ENCODE peak calls at places on chromosomes 12 and 14, in five cellular contexts. I is Panc1, W is uterus, H is astrocyte of the cerebellum, B is H9. C is an unnamed sample.

GRCh38 chr14:50082308-50082742 is 34.0 kb downstream of the VCPKMT start:
- DNase-seq in H (no peak), I (no peak), W (no peak), B (no peak), C (no peak)

GRCh38 chr14:26828741-26829140 is 230.9 kb upstream of the NOVA1 start:
- DNase-seq in W (no peak), B (no peak), I (no peak), H (no peak), C (no peak)

GRCh38 chr14:49549881-49550280 is 36.3 kb downstream of the RPS29 start:
- DNase-seq in I (no peak), W (no peak), H (no peak), B (peak), C (no peak)

GRCh38 chr12:104590002-104590401 is 133.3 kb downstream of the CHST11 start:
- DNase-seq in B (no peak), H (no peak), W (no peak), I (no peak), C (no peak)

GRCh38 chr12:68538722-68539614 is 71.7 kb upstream of the RAP1B start:
- DNase-seq in B (peak), I (no peak), W (peak), H (peak), C (peak)

GRCh38 chr14:54856152-54856551 is 46.5 kb downstream of the GCH1 start:
- DNase-seq in W (no peak), B (no peak), I (no peak), H (no peak), C (no peak)

GRCh38 chr12:121232163-121232562 is 22.2 kb downstream of the P2RX4 start:
- DNase-seq in I (no peak), W (no peak), B (peak), H (no peak), C (no peak)

GRCh38 chr12:118259079-118259478 is 113.6 kb downstream of the TAOK3 start:
- DNase-seq in B (no peak), H (peak), I (no peak), W (no peak), C (no peak)

GRCh38 chr12:50056629-50056976 is 793 bp upstream of the ASIC1 start:
- DNase-seq in W (no peak), I (no peak), H (no peak), B (no peak), C (no peak)

GRCh38 chr12:66804555-66804954 is 125.7 kb upstream of the GRIP1 start:
- DNase-seq in B (no peak), W (no peak), H (no peak), I (no peak), C (no peak)

GRCh38 chr12:114371250-114371649 is 34.7 kb downstream of the TBX5 start:
- DNase-seq in B (no peak), H (no peak), I (no peak), W (no peak), C (no peak)

GRCh38 chr12:53791735-53792326 is 40.1 kb upstream of the CISTR start:
- DNase-seq in B (peak), I (no peak), W (no peak), H (no peak), C (no peak)

GRCh38 chr14:21308132-21308478 is 28.2 kb downstream of the RPGRIP1 start:
- DNase-seq in W (no peak), H (no peak), I (no peak), B (no peak), C (no peak)

GRCh38 chr14:75361751-75362433 is 65.9 kb upstream of the JDP2 start:
- DNase-seq in B (no peak), W (peak), I (no peak), H (no peak), C (no peak)

GRCh38 chr12:100279612-100280244 is 12.8 kb downstream of the SCYL2 start:
- DNase-seq in W (no peak), I (no peak), B (no peak), H (no peak), C (no peak)

GRCh38 chr12:75289678-75290200 is 40.4 kb downstream of the CAPS2 start:
- DNase-seq in W (no peak), B (no peak), H (peak), I (no peak), C (no peak)

GRCh38 chr14:32010561-32011188 is 66.4 kb upstream of the ARHGAP5 start:
- DNase-seq in B (no peak), H (no peak), W (no peak), I (peak), C (no peak)

GRCh38 chr12:44158746-44159145 is 322.9 kb downstream of the TMEM117 start:
- DNase-seq in B (no peak), I (no peak), H (no peak), W (no peak), C (no peak)

GRCh38 chr12:44159211-44159610 is 323.3 kb downstream of the TMEM117 start:
- DNase-seq in W (no peak), B (no peak), H (no peak), I (no peak), C (no peak)

GRCh38 chr12:44157359-44157758 is 321.5 kb downstream of the TMEM117 start:
- DNase-seq in I (no peak), H (no peak), B (no peak), W (no peak), C (no peak)

GRCh38 chr12:44155349-44155748 is 319.5 kb downstream of the TMEM117 start:
- DNase-seq in W (no peak), I (no peak), H (no peak), B (no peak), C (no peak)

GRCh38 chr12:44154128-44154527 is 318.2 kb downstream of the TMEM117 start:
- DNase-seq in W (no peak), I (no peak), H (no peak), B (no peak), C (no peak)
- TF ChIP-seq CTCF in W (no peak), I (no peak), H (no peak), B (no peak), C (no peak)

DNA sequence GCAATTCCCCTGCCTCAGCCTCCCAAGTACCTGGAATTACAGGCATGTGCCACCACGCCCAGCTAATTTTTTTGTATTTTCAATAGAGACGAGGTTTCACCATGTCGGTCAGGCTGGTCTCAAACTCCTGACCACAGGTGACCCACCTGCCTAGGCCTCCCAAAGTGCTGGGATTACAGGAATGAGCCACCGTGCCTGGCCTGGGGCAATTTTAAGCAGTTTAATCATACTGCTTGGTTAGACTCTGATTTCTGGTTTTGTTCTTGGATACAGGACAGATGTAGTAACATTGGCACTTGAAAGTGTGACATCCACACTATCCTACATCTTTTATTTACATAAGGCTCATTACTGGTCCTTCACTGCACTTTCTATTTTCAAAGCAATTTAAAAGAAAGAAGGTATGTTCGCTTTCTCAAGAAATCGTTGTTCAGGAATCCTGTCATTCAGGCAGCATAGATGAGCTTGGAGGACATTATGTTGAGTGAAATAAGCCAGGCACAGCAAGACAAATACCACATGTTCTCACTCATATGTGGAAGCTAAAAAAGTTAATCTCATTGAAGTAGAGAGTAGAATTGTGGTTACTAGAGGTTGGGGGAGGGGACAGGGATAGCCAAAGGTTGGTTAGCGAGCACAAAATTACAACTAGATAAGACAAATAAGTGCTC is 4.0 kb upstream of the NUAK1 start:
- DNase-seq in H (no peak), B (no peak), W (no peak), I (no peak), C (no peak)
- TF ChIP-seq CTCF in H (no peak), B (no peak), W (no peak), I (no peak), C (no peak)

GRCh38 chr12:40033260-40033649 is 72.6 kb downstream of the SLC2A13 start:
- DNase-seq in I (no peak), W (no peak), H (no peak), B (no peak), C (no peak)

GRCh38 chr12:40032433-40033259 is 73.2 kb downstream of the SLC2A13 start:
- DNase-seq in H (no peak), B (peak), I (no peak), W (no peak), C (no peak)

GRCh38 chr12:40034712-40035111 is 71.2 kb downstream of the SLC2A13 start:
- DNase-seq in I (no peak), W (no peak), H (no peak), B (no peak), C (no peak)

GRCh38 chr12:40034156-40034555 is 71.7 kb downstream of the SLC2A13 start:
- DNase-seq in H (no peak), W (no peak), B (no peak), I (no peak), C (no peak)

DNA sequence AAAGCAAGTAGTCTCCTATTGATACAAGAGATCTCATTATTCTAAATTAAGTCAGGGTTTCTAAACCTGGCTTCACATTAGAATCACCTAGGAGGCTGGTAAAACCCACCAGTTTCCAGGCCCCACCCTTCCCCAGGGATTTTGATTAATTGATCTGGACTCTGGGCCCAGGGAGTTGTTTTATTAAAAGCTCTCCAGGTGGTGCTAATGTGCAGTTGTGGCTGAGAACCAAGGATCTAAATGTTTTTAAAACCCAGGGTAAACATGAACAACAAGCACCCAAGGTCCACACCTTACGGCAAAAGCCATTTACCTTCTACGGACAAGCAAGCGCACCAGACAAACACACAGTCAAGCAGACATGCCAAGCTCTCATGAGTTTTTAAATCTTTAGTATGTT is 73.9 kb downstream of the SLC2A13 start:
- DNase-seq in H (no peak), B (no peak), I (no peak), W (no peak), C (no peak)
- TF ChIP-seq CTCF in H (no peak), B (no peak), I (peak), W (no peak), C (no peak)

GRCh38 chr14:77707355-77707723 is 484 bp downstream of the ALKBH1 start:
- DNase-seq in H (peak), W (no peak), I (peak), B (no peak), C (no peak)
- TF ChIP-seq CTCF in H (peak), W (no peak), I (peak), B (no peak), C (no peak)

GRCh38 chr12:18706798-18707197 is 31.0 kb downstream of the PLCZ1 start:
- DNase-seq in I (no peak), H (no peak), W (no peak), B (no peak), C (no peak)
- TF ChIP-seq CTCF in I (no peak), H (no peak), W (no peak), B (no peak), C (no peak)

DNA sequence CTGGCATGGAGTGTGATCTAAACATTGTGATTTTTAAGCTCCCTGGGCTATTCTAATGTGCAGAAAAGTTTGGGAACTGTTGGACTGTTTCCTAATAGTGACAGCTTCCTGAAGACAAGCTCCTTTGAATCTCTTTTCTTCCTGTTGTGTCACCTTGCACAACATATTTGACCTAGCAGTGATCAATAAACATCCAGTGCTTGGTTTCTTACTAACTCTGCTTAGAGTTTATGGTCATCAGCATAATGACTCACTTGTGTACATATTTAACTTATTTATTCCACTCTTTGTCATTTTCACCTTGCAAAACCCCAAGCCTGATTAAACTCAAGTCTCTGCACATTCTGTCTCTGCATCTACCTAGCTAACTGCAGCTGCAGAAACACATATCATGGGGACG is 27.3 kb upstream of the TBC1D30 start:
- DNase-seq in B (no peak), W (no peak), I (no peak), H (no peak), C (no peak)
- TF ChIP-seq CTCF in B (no peak), W (no peak), I (no peak), H (no peak), C (no peak)

GRCh38 chr12:1117970-1118563 is 127.0 kb downstream of the ERC1 start:
- DNase-seq in W (peak), I (peak), H (peak), B (peak), C (peak)
- TF ChIP-seq CTCF in W (peak), I (peak), H (peak), B (peak), C (peak)

GRCh38 chr12:38915783-38916182 is 10.4 kb upstream of the CPNE8 start:
- DNase-seq in I (no peak), W (no peak), B (no peak), H (no peak), C (no peak)

GRCh38 chr12:38912116-38912515 is 6.7 kb upstream of the CPNE8 start:
- DNase-seq in H (no peak), W (no peak), I (no peak), B (no peak), C (no peak)

GRCh38 chr12:38907171-38907923 is 2.0 kb upstream of the CPNE8 start:
- DNase-seq in B (no peak), H (no peak), I (no peak), W (no peak), C (no peak)

GRCh38 chr12:38906482-38907170 is 1.2 kb upstream of the CPNE8 start:
- DNase-seq in H (peak), I (peak), B (peak), W (peak), C (peak)

GRCh38 chr12:38911611-38912010 is 6.2 kb upstream of the CPNE8 start:
- DNase-seq in B (no peak), H (no peak), I (no peak), W (no peak), C (no peak)
- TF ChIP-seq CTCF in B (no peak), H (no peak), I (peak), W (no peak), C (no peak)